ENCODE peak calls at places on chromosomes 11 and 22, in five cellular contexts. E, D, Z, W and L are unnamed samples.

GRCh38 chr11:212150-213100 is 4.9 kb downstream of the RIC8A start:
- DNase-seq in Z (no peak), W (no peak), E (no peak), D (no peak), L (no peak)

GRCh38 chr22:31948002-31948401 is 3.7 kb downstream of the YWHAH start:
- DNase-seq in E (no peak), W (no peak), D (no peak), Z (no peak), L (no peak)

GRCh38 chr22:39459681-39460080 is 2.9 kb downstream of the MGAT3 start:
- DNase-seq in Z (no peak), D (no peak), E (no peak), W (no peak), L (no peak)

GRCh38 chr11:17598700-17599459 is 51.8 kb downstream of the OTOG start:
- DNase-seq in Z (peak), W (peak), D (peak), E (no peak), L (peak)

GRCh38 chr22:23383491-23384450 is 196.3 kb downstream of the IGLL1 start:
- DNase-seq in W (no peak), E (no peak), D (peak), Z (no peak), L (no peak)

GRCh38 chr22:39915295-39915726 is 14.4 kb downstream of the GRAP2 start:
- DNase-seq in E (no peak), W (no peak), Z (no peak), D (no peak), L (no peak)

GRCh38 chr11:113241190-113242051 is 73.0 kb upstream of the TTC12 start:
- DNase-seq in Z (no peak), E (no peak), D (peak), W (no peak), L (peak)

GRCh38 chr11:104433751-104434150 is 269.8 kb upstream of the PDGFD start:
- DNase-seq in W (no peak), D (peak), Z (no peak), E (no peak), L (no peak)

GRCh38 chr11:134228625-134229024 is 4.2 kb downstream of the VPS26B start:
- DNase-seq in D (no peak), Z (no peak), E (no peak), W (no peak), L (peak)